ENCODE peak calls at places on chromosomes 6 and 20, in six cellular contexts. One of them, this sample, is unnamed.

GRCh38 chr6:37244430-37245310 is 12.9 kb upstream of the TBC1D22B start:
- DNase-seq in activated naive CD4-positive, alpha-beta T cell treated with Interleukin-2 at 50 U/mL for 16 hours: no peak
- DNase-seq in EH: peak
- DNase-seq in activated CD4-positive, alpha-beta T cell treated with anti-CD3 and anti-CD28 coated beads for 1 hour: no peak
- DNase-seq in astrocyte of the spinal cord: peak
- DNase-seq in mesendoderm: no peak
- DNase-seq in this sample: no peak

GRCh38 chr20:17845701-17846475 is 122.7 kb downstream of the SNX5 start:
- DNase-seq in activated naive CD4-positive, alpha-beta T cell treated with Interleukin-2 at 50 U/mL for 16 hours: no peak
- DNase-seq in EH: peak
- DNase-seq in activated CD4-positive, alpha-beta T cell treated with anti-CD3 and anti-CD28 coated beads for 1 hour: no peak
- DNase-seq in astrocyte of the spinal cord: no peak
- DNase-seq in mesendoderm: no peak
- DNase-seq in this sample: no peak

GRCh38 chr20:25148181-25148981 is 47.1 kb upstream of the ENTPD6 start:
- DNase-seq in activated naive CD4-positive, alpha-beta T cell treated with Interleukin-2 at 50 U/mL for 16 hours: peak
- DNase-seq in EH: peak
- DNase-seq in activated CD4-positive, alpha-beta T cell treated with anti-CD3 and anti-CD28 coated beads for 1 hour: peak
- DNase-seq in astrocyte of the spinal cord: peak
- DNase-seq in mesendoderm: peak
- DNase-seq in this sample: peak

GRCh38 chr20:20491110-20491783 is 123.3 kb downstream of the INSM1 start:
- DNase-seq in activated naive CD4-positive, alpha-beta T cell treated with Interleukin-2 at 50 U/mL for 16 hours: no peak
- DNase-seq in EH: peak
- DNase-seq in activated CD4-positive, alpha-beta T cell treated with anti-CD3 and anti-CD28 coated beads for 1 hour: no peak
- DNase-seq in astrocyte of the spinal cord: peak
- DNase-seq in mesendoderm: no peak
- DNase-seq in this sample: no peak

GRCh38 chr20:48208176-48208575 is 422.9 kb upstream of the SULF2 start:
- DNase-seq in activated naive CD4-positive, alpha-beta T cell treated with Interleukin-2 at 50 U/mL for 16 hours: no peak
- DNase-seq in EH: no peak
- DNase-seq in activated CD4-positive, alpha-beta T cell treated with anti-CD3 and anti-CD28 coated beads for 1 hour: no peak
- DNase-seq in astrocyte of the spinal cord: no peak
- DNase-seq in mesendoderm: no peak
- DNase-seq in this sample: no peak

GRCh38 chr20:24479106-24479505 is 9.7 kb downstream of the SYNDIG1 start:
- DNase-seq in activated naive CD4-positive, alpha-beta T cell treated with Interleukin-2 at 50 U/mL for 16 hours: no peak
- DNase-seq in EH: no peak
- DNase-seq in activated CD4-positive, alpha-beta T cell treated with anti-CD3 and anti-CD28 coated beads for 1 hour: no peak
- DNase-seq in astrocyte of the spinal cord: no peak
- DNase-seq in mesendoderm: no peak
- DNase-seq in this sample: no peak

GRCh38 chr6:135995160-135995898 is 143.8 kb downstream of the PDE7B start:
- DNase-seq in activated naive CD4-positive, alpha-beta T cell treated with Interleukin-2 at 50 U/mL for 16 hours: no peak
- DNase-seq in EH: peak
- DNase-seq in activated CD4-positive, alpha-beta T cell treated with anti-CD3 and anti-CD28 coated beads for 1 hour: no peak
- DNase-seq in astrocyte of the spinal cord: peak
- DNase-seq in mesendoderm: no peak
- DNase-seq in this sample: no peak

GRCh38 chr6:103723438-103723837 is 1136.3 kb downstream of the HACE1 start:
- DNase-seq in activated naive CD4-positive, alpha-beta T cell treated with Interleukin-2 at 50 U/mL for 16 hours: no peak
- DNase-seq in EH: no peak
- DNase-seq in activated CD4-positive, alpha-beta T cell treated with anti-CD3 and anti-CD28 coated beads for 1 hour: no peak
- DNase-seq in astrocyte of the spinal cord: no peak
- DNase-seq in mesendoderm: no peak
- DNase-seq in this sample: no peak

GRCh38 chr6:163352011-163352685 is 62.4 kb upstream of the QKI start:
- DNase-seq in activated naive CD4-positive, alpha-beta T cell treated with Interleukin-2 at 50 U/mL for 16 hours: no peak
- DNase-seq in EH: no peak
- DNase-seq in activated CD4-positive, alpha-beta T cell treated with anti-CD3 and anti-CD28 coated beads for 1 hour: no peak
- DNase-seq in astrocyte of the spinal cord: no peak
- DNase-seq in mesendoderm: peak
- DNase-seq in this sample: no peak

GRCh38 chr6:84447651-84448050 is 220.2 kb upstream of the CEP162 start:
- DNase-seq in activated naive CD4-positive, alpha-beta T cell treated with Interleukin-2 at 50 U/mL for 16 hours: no peak
- DNase-seq in EH: no peak
- DNase-seq in activated CD4-positive, alpha-beta T cell treated with anti-CD3 and anti-CD28 coated beads for 1 hour: no peak
- DNase-seq in astrocyte of the spinal cord: no peak
- DNase-seq in mesendoderm: peak
- DNase-seq in this sample: no peak

GRCh38 chr6:89035252-89036106 is 45.1 kb upstream of the PNRC1 start:
- DNase-seq in activated naive CD4-positive, alpha-beta T cell treated with Interleukin-2 at 50 U/mL for 16 hours: no peak
- DNase-seq in EH: peak
- DNase-seq in activated CD4-positive, alpha-beta T cell treated with anti-CD3 and anti-CD28 coated beads for 1 hour: no peak
- DNase-seq in astrocyte of the spinal cord: peak
- DNase-seq in mesendoderm: no peak
- DNase-seq in this sample: no peak

GRCh38 chr20:8454137-8454712 is 322.2 kb downstream of the PLCB1 start:
- DNase-seq in activated naive CD4-positive, alpha-beta T cell treated with Interleukin-2 at 50 U/mL for 16 hours: peak
- DNase-seq in EH: peak
- DNase-seq in activated CD4-positive, alpha-beta T cell treated with anti-CD3 and anti-CD28 coated beads for 1 hour: no peak
- DNase-seq in astrocyte of the spinal cord: peak
- DNase-seq in mesendoderm: peak
- DNase-seq in this sample: no peak

GRCh38 chr6:83908813-83909212 is 49.3 kb downstream of the CYB5R4 start:
- DNase-seq in activated naive CD4-positive, alpha-beta T cell treated with Interleukin-2 at 50 U/mL for 16 hours: no peak
- DNase-seq in EH: peak
- DNase-seq in activated CD4-positive, alpha-beta T cell treated with anti-CD3 and anti-CD28 coated beads for 1 hour: no peak
- DNase-seq in astrocyte of the spinal cord: peak
- DNase-seq in mesendoderm: no peak
- DNase-seq in this sample: no peak

GRCh38 chr20:39070484-39071231 is 108.5 kb downstream of the DHX35 start:
- DNase-seq in activated naive CD4-positive, alpha-beta T cell treated with Interleukin-2 at 50 U/mL for 16 hours: no peak
- DNase-seq in EH: peak
- DNase-seq in activated CD4-positive, alpha-beta T cell treated with anti-CD3 and anti-CD28 coated beads for 1 hour: no peak
- DNase-seq in astrocyte of the spinal cord: peak
- DNase-seq in mesendoderm: no peak
- DNase-seq in this sample: no peak

GRCh38 chr6:90184334-90185298 is 112.0 kb downstream of the BACH2 start:
- DNase-seq in activated naive CD4-positive, alpha-beta T cell treated with Interleukin-2 at 50 U/mL for 16 hours: no peak
- DNase-seq in EH: no peak
- DNase-seq in activated CD4-positive, alpha-beta T cell treated with anti-CD3 and anti-CD28 coated beads for 1 hour: no peak
- DNase-seq in astrocyte of the spinal cord: peak
- DNase-seq in mesendoderm: no peak
- DNase-seq in this sample: no peak

GRCh38 chr20:57837208-57838035 is 127.6 kb upstream of the PMEPA1 start:
- DNase-seq in activated naive CD4-positive, alpha-beta T cell treated with Interleukin-2 at 50 U/mL for 16 hours: no peak
- DNase-seq in EH: no peak
- DNase-seq in activated CD4-positive, alpha-beta T cell treated with anti-CD3 and anti-CD28 coated beads for 1 hour: no peak
- DNase-seq in astrocyte of the spinal cord: no peak
- DNase-seq in mesendoderm: no peak
- DNase-seq in this sample: no peak

GRCh38 chr6:28710466-28711191 is 184.9 kb downstream of the GPX5 start:
- DNase-seq in activated naive CD4-positive, alpha-beta T cell treated with Interleukin-2 at 50 U/mL for 16 hours: no peak
- DNase-seq in EH: peak
- DNase-seq in activated CD4-positive, alpha-beta T cell treated with anti-CD3 and anti-CD28 coated beads for 1 hour: no peak
- DNase-seq in astrocyte of the spinal cord: peak
- DNase-seq in mesendoderm: peak
- DNase-seq in this sample: no peak

GRCh38 chr6:12150812-12151432 is 138.8 kb downstream of the HIVEP1 start:
- DNase-seq in activated naive CD4-positive, alpha-beta T cell treated with Interleukin-2 at 50 U/mL for 16 hours: peak
- DNase-seq in EH: no peak
- DNase-seq in activated CD4-positive, alpha-beta T cell treated with anti-CD3 and anti-CD28 coated beads for 1 hour: no peak
- DNase-seq in astrocyte of the spinal cord: no peak
- DNase-seq in mesendoderm: peak
- DNase-seq in this sample: no peak

GRCh38 chr6:158149641-158150040 is 18.4 kb downstream of the SERAC1 start:
- DNase-seq in activated naive CD4-positive, alpha-beta T cell treated with Interleukin-2 at 50 U/mL for 16 hours: no peak
- DNase-seq in EH: peak
- DNase-seq in activated CD4-positive, alpha-beta T cell treated with anti-CD3 and anti-CD28 coated beads for 1 hour: no peak
- DNase-seq in astrocyte of the spinal cord: peak
- DNase-seq in mesendoderm: no peak
- DNase-seq in this sample: no peak

GRCh38 chr20:7940341-7940740 is at the start of gene HAO1:
- DNase-seq in activated naive CD4-positive, alpha-beta T cell treated with Interleukin-2 at 50 U/mL for 16 hours: no peak
- DNase-seq in EH: no peak
- DNase-seq in activated CD4-positive, alpha-beta T cell treated with anti-CD3 and anti-CD28 coated beads for 1 hour: no peak
- DNase-seq in astrocyte of the spinal cord: no peak
- DNase-seq in mesendoderm: no peak
- DNase-seq in this sample: no peak

GRCh38 chr6:122833229-122833556 is 44.1 kb downstream of the SMPDL3A start:
- DNase-seq in activated naive CD4-positive, alpha-beta T cell treated with Interleukin-2 at 50 U/mL for 16 hours: no peak
- DNase-seq in EH: no peak
- DNase-seq in activated CD4-positive, alpha-beta T cell treated with anti-CD3 and anti-CD28 coated beads for 1 hour: no peak
- DNase-seq in astrocyte of the spinal cord: peak
- DNase-seq in mesendoderm: no peak
- DNase-seq in this sample: no peak

GRCh38 chr6:45378324-45378926 is 691 bp upstream of the SUPT3H start:
- DNase-seq in activated naive CD4-positive, alpha-beta T cell treated with Interleukin-2 at 50 U/mL for 16 hours: no peak
- DNase-seq in EH: no peak
- DNase-seq in activated CD4-positive, alpha-beta T cell treated with anti-CD3 and anti-CD28 coated beads for 1 hour: peak
- DNase-seq in astrocyte of the spinal cord: peak
- DNase-seq in mesendoderm: no peak
- DNase-seq in this sample: peak

GRCh38 chr20:6691541-6691940 is 75.9 kb upstream of the BMP2 start:
- DNase-seq in activated naive CD4-positive, alpha-beta T cell treated with Interleukin-2 at 50 U/mL for 16 hours: no peak
- DNase-seq in EH: no peak
- DNase-seq in activated CD4-positive, alpha-beta T cell treated with anti-CD3 and anti-CD28 coated beads for 1 hour: no peak
- DNase-seq in astrocyte of the spinal cord: no peak
- DNase-seq in mesendoderm: no peak
- DNase-seq in this sample: no peak

GRCh38 chr6:20217476-20217855 is 5.2 kb upstream of the MBOAT1 start:
- DNase-seq in activated naive CD4-positive, alpha-beta T cell treated with Interleukin-2 at 50 U/mL for 16 hours: no peak
- DNase-seq in EH: no peak
- DNase-seq in activated CD4-positive, alpha-beta T cell treated with anti-CD3 and anti-CD28 coated beads for 1 hour: no peak
- DNase-seq in astrocyte of the spinal cord: no peak
- DNase-seq in mesendoderm: no peak
- DNase-seq in this sample: no peak

GRCh38 chr6:150765457-150765764 is 100.1 kb upstream of the MTHFD1L start:
- DNase-seq in activated naive CD4-positive, alpha-beta T cell treated with Interleukin-2 at 50 U/mL for 16 hours: no peak
- DNase-seq in EH: no peak
- DNase-seq in activated CD4-positive, alpha-beta T cell treated with anti-CD3 and anti-CD28 coated beads for 1 hour: no peak
- DNase-seq in astrocyte of the spinal cord: no peak
- DNase-seq in mesendoderm: no peak
- DNase-seq in this sample: no peak

GRCh38 chr6:53241936-53242335 is 93.3 kb upstream of the GCM1 start:
- DNase-seq in activated naive CD4-positive, alpha-beta T cell treated with Interleukin-2 at 50 U/mL for 16 hours: no peak
- DNase-seq in EH: no peak
- DNase-seq in activated CD4-positive, alpha-beta T cell treated with anti-CD3 and anti-CD28 coated beads for 1 hour: no peak
- DNase-seq in astrocyte of the spinal cord: no peak
- DNase-seq in mesendoderm: no peak
- DNase-seq in this sample: no peak

GRCh38 chr20:61166324-61166723 is 85.7 kb upstream of the CDH4 start:
- DNase-seq in activated naive CD4-positive, alpha-beta T cell treated with Interleukin-2 at 50 U/mL for 16 hours: no peak
- DNase-seq in EH: peak
- DNase-seq in activated CD4-positive, alpha-beta T cell treated with anti-CD3 and anti-CD28 coated beads for 1 hour: no peak
- DNase-seq in astrocyte of the spinal cord: no peak
- DNase-seq in mesendoderm: no peak
- DNase-seq in this sample: no peak

GRCh38 chr6:72535124-72535523 is 86.7 kb upstream of the KCNQ5 start:
- DNase-seq in activated naive CD4-positive, alpha-beta T cell treated with Interleukin-2 at 50 U/mL for 16 hours: no peak
- DNase-seq in EH: no peak
- DNase-seq in activated CD4-positive, alpha-beta T cell treated with anti-CD3 and anti-CD28 coated beads for 1 hour: no peak
- DNase-seq in astrocyte of the spinal cord: no peak
- DNase-seq in mesendoderm: peak
- DNase-seq in this sample: no peak

GRCh38 chr6:11766589-11767450 is 11.8 kb downstream of the ADTRP start:
- DNase-seq in activated naive CD4-positive, alpha-beta T cell treated with Interleukin-2 at 50 U/mL for 16 hours: no peak
- DNase-seq in EH: peak
- DNase-seq in activated CD4-positive, alpha-beta T cell treated with anti-CD3 and anti-CD28 coated beads for 1 hour: no peak
- DNase-seq in astrocyte of the spinal cord: peak
- DNase-seq in mesendoderm: peak
- DNase-seq in this sample: no peak

GRCh38 chr6:159151266-159151855 is 17.8 kb upstream of the FNDC1 start:
- DNase-seq in activated naive CD4-positive, alpha-beta T cell treated with Interleukin-2 at 50 U/mL for 16 hours: peak
- DNase-seq in EH: peak
- DNase-seq in activated CD4-positive, alpha-beta T cell treated with anti-CD3 and anti-CD28 coated beads for 1 hour: no peak
- DNase-seq in astrocyte of the spinal cord: peak
- DNase-seq in mesendoderm: peak
- DNase-seq in this sample: no peak

GRCh38 chr20:16295534-16295933 is 277.7 kb downstream of the KIF16B start:
- DNase-seq in activated naive CD4-positive, alpha-beta T cell treated with Interleukin-2 at 50 U/mL for 16 hours: no peak
- DNase-seq in EH: no peak
- DNase-seq in activated CD4-positive, alpha-beta T cell treated with anti-CD3 and anti-CD28 coated beads for 1 hour: no peak
- DNase-seq in astrocyte of the spinal cord: no peak
- DNase-seq in mesendoderm: no peak
- DNase-seq in this sample: no peak

This sample was measured in activated T-helper 1 cell treated with Interleukin-2 at 50 U/mL for 16 hours.